ENCODE peak calls at places on chromosomes 16 and 17, in seven cellular contexts. E is B cell; O is activated CD8-positive, alpha-beta T cell treated with anti-CD3 and anti-CD28 coated beads for 36 hours; W is ovary; P is PC-3; Z is breast epithelium; N is RWPE1. D is an unnamed sample.

GRCh38 chr16:66052745-66053144 is 313.7 kb upstream of the CDH5 start:
- DNase-seq in P (no peak), W (no peak), E (no peak), N (no peak), O (no peak), Z (no peak), D (no peak)

GRCh38 chr17:34606721-34607120 is 27.3 kb downstream of the TMEM132E start:
- DNase-seq in E (no peak), W (no peak), N (no peak), O (no peak), P (no peak), Z (no peak), D (no peak)

GRCh38 chr16:86480444-86480843 is 29.9 kb upstream of the FOXF1 start:
- DNase-seq in Z (no peak), P (no peak), O (no peak), W (no peak), N (no peak), E (no peak), D (no peak)

GRCh38 chr16:85562102-85562786 is 50.9 kb upstream of the GSE1 start:
- DNase-seq in P (no peak), O (no peak), Z (no peak), N (no peak), E (no peak), W (no peak), D (no peak)

GRCh38 chr17:28381141-28381825 is 9.8 kb downstream of the SARM1 start:
- DNase-seq in P (no peak), Z (no peak), N (no peak), O (peak; percentile 52), E (no peak), W (no peak), D (peak; percentile 74)

GRCh38 chr17:70906808-70907207 is 737.5 kb downstream of the KCNJ2 start:
- DNase-seq in W (no peak), Z (no peak), N (no peak), P (no peak), O (no peak), E (no peak), D (no peak)

GRCh38 chr17:8726951-8727555 is 17.6 kb downstream of the CCDC42 start:
- DNase-seq in W (no peak), N (no peak), Z (no peak), E (no peak), O (no peak), P (no peak), D (no peak)

GRCh38 chr16:73126453-73126853 is 78.5 kb upstream of the ZFHX3 start:
- DNase-seq in P (no peak), O (no peak), E (no peak), N (peak; percentile 10), W (no peak), Z (peak; percentile 39), D (no peak)

GRCh38 chr17:82859431-82860403 is 19.9 kb upstream of the ZNF750 start:
- DNase-seq in N (no peak), Z (no peak), P (peak; percentile 14), E (peak; percentile 78), W (no peak), O (peak; percentile 86), D (no peak)

GRCh38 chr17:19306160-19307111 is 56.1 kb downstream of the B9D1 start:
- DNase-seq in E (peak; percentile 69), P (no peak), O (peak; percentile 72), Z (no peak), W (no peak), N (no peak), D (no peak)

GRCh38 chr17:79294459-79295071 is 219.9 kb downstream of the ENGASE start:
- DNase-seq in E (no peak), O (peak; percentile 55), P (peak; percentile 62), Z (peak; percentile 19), N (peak; percentile 60), W (peak; percentile 77), D (peak; percentile 91)

GRCh38 chr16:15507299-15507958 is 73.0 kb downstream of the BMERB1 start:
- DNase-seq in W (no peak), P (no peak), O (no peak), E (no peak), Z (peak; percentile 61), N (no peak), D (no peak)

GRCh38 chr17:80858301-80859003 is 133.2 kb upstream of the CHMP6 start:
- DNase-seq in E (no peak), N (no peak), O (no peak), W (no peak), Z (no peak), P (no peak), D (no peak)

GRCh38 chr17:80860101-80860671 is 131.5 kb upstream of the CHMP6 start:
- DNase-seq in Z (no peak), W (no peak), O (no peak), E (no peak), N (no peak), P (no peak), D (no peak)

GRCh38 chr17:80860703-80861359 is 130.8 kb upstream of the CHMP6 start:
- DNase-seq in P (no peak), N (no peak), O (no peak), Z (no peak), E (no peak), W (no peak), D (no peak)

GRCh38 chr17:80857721-80858171 is 133.9 kb upstream of the CHMP6 start:
- DNase-seq in E (no peak), N (no peak), Z (no peak), P (no peak), O (no peak), W (no peak), D (no peak)

GRCh38 chr17:80859004-80859941 is 132.4 kb upstream of the CHMP6 start:
- DNase-seq in E (no peak), Z (no peak), P (peak; percentile 87), N (peak; percentile 56), O (no peak), W (peak; percentile 85), D (no peak)
- TF ChIP-seq CTCF in E (no peak), Z (no peak), P (peak; percentile 43), N (no peak), O (no peak), W (no peak), D (no peak)

DNA sequence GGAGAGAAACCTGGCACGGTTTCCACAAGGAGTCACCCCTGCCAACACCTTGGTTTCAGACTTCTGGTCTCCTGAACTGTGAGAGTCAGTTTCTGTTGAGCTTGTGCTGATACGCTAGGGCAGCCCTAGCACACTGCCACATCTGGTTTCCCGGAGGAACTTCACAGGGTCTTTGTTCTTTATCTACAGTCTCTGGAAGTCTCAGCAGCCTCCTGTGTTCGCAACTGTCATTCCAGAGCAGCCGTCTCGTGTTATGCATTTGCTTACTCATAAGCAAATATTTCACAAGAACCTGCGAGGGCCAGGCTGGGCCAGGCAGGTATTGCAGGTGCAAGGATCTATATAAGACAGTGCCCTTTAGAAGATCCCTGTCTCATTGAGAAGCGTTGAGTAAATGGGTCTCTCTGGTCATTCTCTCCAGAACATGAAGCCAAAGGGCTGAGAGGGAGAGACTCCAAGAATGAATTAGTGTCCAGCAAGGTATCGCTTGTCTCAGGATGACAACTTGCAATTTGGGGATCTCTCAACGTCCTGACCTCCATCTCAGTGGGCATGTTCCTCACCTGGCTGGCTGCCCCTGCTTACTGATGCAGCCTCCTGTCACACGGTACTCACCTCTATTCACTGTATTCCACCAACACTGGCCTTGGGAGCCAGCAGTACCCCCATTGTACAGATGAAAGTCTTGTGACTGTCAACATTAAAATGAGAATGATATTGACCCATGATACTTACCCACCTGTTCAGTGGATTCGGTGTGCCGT is 141.2 kb downstream of the WWOX start:
- DNase-seq in O (no peak), E (no peak), Z (peak; percentile 26), W (no peak), P (peak; percentile 61), N (peak; percentile 35), D (no peak)
- TF ChIP-seq CTCF in O (no peak), E (no peak), Z (no peak), W (no peak), P (peak; percentile 22), N (no peak), D (no peak)

GRCh38 chr16:29009050-29009837 is 24.4 kb downstream of the LAT start:
- DNase-seq in E (no peak), P (no peak), Z (no peak), O (peak; percentile 74), N (no peak), W (no peak), D (no peak)

GRCh38 chr16:29011851-29012250 is 27.0 kb downstream of the LAT start:
- DNase-seq in O (no peak), W (no peak), N (no peak), Z (no peak), E (no peak), P (no peak), D (no peak)

GRCh38 chr16:29009838-29010166 is 24.9 kb downstream of the LAT start:
- DNase-seq in P (no peak), W (no peak), O (no peak), Z (no peak), E (no peak), N (no peak), D (no peak)

GRCh38 chr16:29012913-29013641 is 28.2 kb downstream of the LAT start:
- DNase-seq in P (no peak), N (no peak), E (no peak), O (peak; percentile 52), Z (no peak), W (no peak), D (no peak)

GRCh38 chr16:29011112-29011511 is 26.3 kb downstream of the LAT start:
- DNase-seq in O (peak; percentile 48), Z (no peak), P (no peak), W (no peak), N (no peak), E (no peak), D (peak; percentile 13)
- TF ChIP-seq CTCF in O (no peak), Z (no peak), P (peak; percentile 30), W (no peak), N (no peak), E (no peak), D (no peak)

GRCh38 chr16:87679593-87680271 is 77.4 kb downstream of the JPH3 start:
- DNase-seq in O (no peak), W (no peak), N (no peak), P (no peak), E (no peak), Z (no peak), D (no peak)

GRCh38 chr16:87680272-87680644 is 78.0 kb downstream of the JPH3 start:
- DNase-seq in Z (no peak), O (no peak), P (no peak), W (no peak), N (no peak), E (no peak), D (no peak)

GRCh38 chr16:87684106-87684677 is 81.6 kb downstream of the KLHDC4 start:
- DNase-seq in P (no peak), E (no peak), W (no peak), N (no peak), O (no peak), Z (no peak), D (no peak)

GRCh38 chr16:87682852-87683399 is 80.6 kb downstream of the JPH3 start:
- DNase-seq in Z (no peak), O (no peak), P (no peak), E (no peak), N (no peak), W (no peak), D (no peak)

DNA sequence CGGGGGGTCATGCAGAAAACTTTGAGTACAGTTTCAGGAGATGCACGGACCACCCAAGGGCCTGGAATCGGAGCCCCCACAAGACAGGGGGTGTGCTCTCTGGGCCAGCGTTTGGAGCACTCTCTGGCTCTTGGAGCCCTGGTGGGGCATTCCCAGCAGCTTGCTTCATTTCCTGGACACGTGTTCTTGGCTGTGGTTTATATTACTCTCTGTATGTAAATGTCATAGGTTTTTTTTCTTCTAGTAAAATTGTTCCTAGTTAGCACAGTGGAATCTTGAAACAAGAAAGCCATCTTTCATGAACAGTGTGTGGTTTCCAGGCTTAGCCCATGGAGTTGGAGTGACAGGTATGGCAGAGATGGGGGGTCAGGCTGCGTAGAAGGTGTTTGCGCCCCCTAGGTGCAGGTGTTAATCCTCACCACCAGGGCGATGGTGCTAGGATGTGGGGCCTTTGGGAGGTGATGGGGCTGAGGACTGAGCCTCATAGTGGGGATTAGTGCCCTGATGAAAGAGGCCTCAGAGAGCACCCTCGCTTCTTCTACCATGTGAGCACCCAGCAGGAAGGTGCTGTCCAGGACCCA is 79.8 kb downstream of the JPH3 start:
- DNase-seq in Z (no peak), P (no peak), O (peak; percentile 63), E (no peak), W (no peak), N (no peak), D (no peak)
- TF ChIP-seq CTCF in Z (no peak), P (peak; percentile 52), O (no peak), E (no peak), W (no peak), N (no peak), D (no peak)